ENCODE peak calls at places on chromosomes 5 and 9, in seven cellular contexts. One of them, this sample, is unnamed.

GRCh38 chr5:1205255-1206180 is 4.1 kb downstream of the SLC6A19 start:
- DNase-seq in H9: no peak
- DNase-seq in neuronal stem cell: no peak
- DNase-seq in IMR-90: no peak
- DNase-seq in mesenchymal stem cell: no peak
- DNase-seq in trophoblast cell: no peak
- DNase-seq in mesendoderm: no peak
- DNase-seq in this sample: no peak

GRCh38 chr5:161850491-161850890 is 2.6 kb downstream of the GABRA1 start:
- DNase-seq in IMR-90: no peak
- DNase-seq in trophoblast cell: no peak
- DNase-seq in neuronal stem cell: no peak
- DNase-seq in mesendoderm: peak; percentile 52
- DNase-seq in mesenchymal stem cell: no peak
- DNase-seq in H9: no peak
- DNase-seq in this sample: no peak

GRCh38 chr5:147901555-147901954 is 4.8 kb downstream of the C5orf46 start:
- DNase-seq in H9: no peak
- DNase-seq in trophoblast cell: peak; percentile 98
- DNase-seq in IMR-90: peak; percentile 12
- DNase-seq in mesenchymal stem cell: no peak
- DNase-seq in mesendoderm: peak; percentile 30
- DNase-seq in neuronal stem cell: no peak
- DNase-seq in this sample: no peak

GRCh38 chr5:74035521-74035937 is 409.5 kb downstream of the ARHGEF28 start:
- DNase-seq in trophoblast cell: peak; percentile 31
- DNase-seq in mesendoderm: peak; percentile 90
- DNase-seq in IMR-90: peak; percentile 69
- DNase-seq in mesenchymal stem cell: peak; percentile 69
- DNase-seq in H9: peak; percentile 46
- DNase-seq in neuronal stem cell: no peak
- DNase-seq in this sample: no peak

GRCh38 chr5:74286734-74287705 is 353.5 kb downstream of the ENC1 start:
- DNase-seq in trophoblast cell: peak; percentile 21
- DNase-seq in neuronal stem cell: no peak
- DNase-seq in mesendoderm: no peak
- DNase-seq in IMR-90: no peak
- DNase-seq in H9: no peak
- DNase-seq in mesenchymal stem cell: no peak
- DNase-seq in this sample: no peak

GRCh38 chr5:164753434-164753833 is 1248.0 kb downstream of the MAT2B start:
- DNase-seq in IMR-90: no peak
- DNase-seq in neuronal stem cell: no peak
- DNase-seq in H9: no peak
- DNase-seq in mesendoderm: no peak
- DNase-seq in trophoblast cell: no peak
- DNase-seq in mesenchymal stem cell: no peak
- DNase-seq in this sample: no peak

GRCh38 chr5:181197326-181197951 is 7.6 kb downstream of the TRIM7 start:
- DNase-seq in IMR-90: no peak
- DNase-seq in mesenchymal stem cell: no peak
- DNase-seq in trophoblast cell: no peak
- DNase-seq in H9: no peak
- DNase-seq in mesendoderm: no peak
- DNase-seq in neuronal stem cell: no peak
- DNase-seq in this sample: no peak

GRCh38 chr9:21465859-21466518 is 16.1 kb downstream of the IFNE start:
- DNase-seq in mesendoderm: peak; percentile 77
- DNase-seq in H9: no peak
- DNase-seq in neuronal stem cell: peak; percentile 53
- DNase-seq in mesenchymal stem cell: peak; percentile 67
- DNase-seq in IMR-90: peak; percentile 68
- DNase-seq in trophoblast cell: peak; percentile 91
- DNase-seq in this sample: no peak

GRCh38 chr5:69432412-69433206 is 17.7 kb downstream of the MARVELD2 start:
- DNase-seq in trophoblast cell: peak; percentile 23
- DNase-seq in neuronal stem cell: no peak
- DNase-seq in mesendoderm: no peak
- DNase-seq in IMR-90: no peak
- DNase-seq in H9: no peak
- DNase-seq in mesenchymal stem cell: no peak
- DNase-seq in this sample: no peak

GRCh38 chr5:172874647-172875371 is 40.8 kb downstream of the ERGIC1 start:
- DNase-seq in neuronal stem cell: no peak
- DNase-seq in trophoblast cell: no peak
- DNase-seq in H9: no peak
- DNase-seq in mesendoderm: no peak
- DNase-seq in mesenchymal stem cell: no peak
- DNase-seq in IMR-90: no peak
- DNase-seq in this sample: no peak

GRCh38 chr5:71894091-71894490 is 175.0 kb downstream of the CARTPT start:
- DNase-seq in H9: no peak
- DNase-seq in neuronal stem cell: no peak
- DNase-seq in mesendoderm: no peak
- DNase-seq in IMR-90: no peak
- DNase-seq in trophoblast cell: no peak
- DNase-seq in mesenchymal stem cell: no peak
- DNase-seq in this sample: no peak

GRCh38 chr5:96709152-96709821 is 47.1 kb downstream of the CAST start:
- DNase-seq in IMR-90: peak; percentile 90
- DNase-seq in trophoblast cell: no peak
- DNase-seq in neuronal stem cell: no peak
- DNase-seq in mesendoderm: no peak
- DNase-seq in mesenchymal stem cell: peak; percentile 75
- DNase-seq in H9: no peak
- DNase-seq in this sample: no peak

GRCh38 chr5:133742370-133743036 is 130.2 kb upstream of the FSTL4 start:
- DNase-seq in trophoblast cell: peak; percentile 24
- DNase-seq in mesendoderm: no peak
- DNase-seq in mesenchymal stem cell: no peak
- DNase-seq in H9: no peak
- DNase-seq in neuronal stem cell: no peak
- DNase-seq in IMR-90: no peak
- DNase-seq in this sample: no peak

GRCh38 chr5:174381241-174381640 is 335.7 kb downstream of the NSG2 start:
- DNase-seq in IMR-90: no peak
- DNase-seq in H9: no peak
- DNase-seq in trophoblast cell: no peak
- DNase-seq in neuronal stem cell: no peak
- DNase-seq in mesenchymal stem cell: no peak
- DNase-seq in mesendoderm: no peak
- DNase-seq in this sample: no peak

GRCh38 chr5:93385665-93386064 is 195.4 kb downstream of the NR2F1-AS1 start:
- DNase-seq in trophoblast cell: no peak
- DNase-seq in IMR-90: peak; percentile 66
- DNase-seq in mesenchymal stem cell: no peak
- DNase-seq in H9: no peak
- DNase-seq in neuronal stem cell: no peak
- DNase-seq in mesendoderm: no peak
- DNase-seq in this sample: no peak

GRCh38 chr5:171418982-171419662 is at the start of gene FGF18:
- DNase-seq in mesenchymal stem cell: peak; percentile 61
- DNase-seq in neuronal stem cell: peak; percentile 68
- DNase-seq in H9: peak; percentile 86
- DNase-seq in trophoblast cell: peak; percentile 54
- DNase-seq in IMR-90: peak; percentile 51
- DNase-seq in mesendoderm: peak; percentile 93
- DNase-seq in this sample: peak; percentile 84

GRCh38 chr9:99801775-99802174 is 19.9 kb upstream of the NR4A3 start:
- DNase-seq in trophoblast cell: peak; percentile 81
- DNase-seq in mesenchymal stem cell: no peak
- DNase-seq in mesendoderm: no peak
- DNase-seq in IMR-90: no peak
- DNase-seq in H9: no peak
- DNase-seq in neuronal stem cell: no peak
- DNase-seq in this sample: no peak
- H2AK5ac ChIP-seq in trophoblast cell: no peak overlapping the region
- H2AK5ac ChIP-seq in mesenchymal stem cell: no peak overlapping the region
- H2AK5ac ChIP-seq in mesendoderm: no peak overlapping the region
- H2AK5ac ChIP-seq in IMR-90: no peak overlapping the region
- H2AK5ac ChIP-seq in H9: no peak overlapping the region
- H2AK5ac ChIP-seq in neuronal stem cell: no peak overlapping the region
- H2AK5ac ChIP-seq in this sample: no peak overlapping the region

DNA sequence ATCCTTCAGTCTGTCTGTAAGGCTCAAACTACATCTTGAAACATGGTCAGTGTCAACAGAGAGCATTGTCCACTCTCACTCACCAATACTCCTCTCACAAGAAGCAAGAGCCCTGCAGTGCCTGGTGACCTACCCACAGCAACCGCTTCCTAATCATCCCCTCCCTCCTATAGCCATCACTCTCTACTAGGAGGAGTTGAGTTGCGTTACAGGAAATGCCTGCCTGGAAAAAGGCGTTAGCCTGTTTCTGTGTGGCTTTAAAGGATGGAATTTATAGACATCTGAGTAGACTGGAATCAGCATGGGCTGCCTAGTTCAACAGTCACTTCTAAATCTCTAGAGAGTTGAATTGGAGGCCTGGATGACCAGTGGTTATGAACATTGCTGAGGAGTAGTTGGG is 108.3 kb upstream of the FER start:
- DNase-seq in mesenchymal stem cell: peak; percentile 45
- DNase-seq in H9: no peak
- DNase-seq in neuronal stem cell: no peak
- DNase-seq in mesendoderm: peak; percentile 34
- DNase-seq in trophoblast cell: no peak
- DNase-seq in IMR-90: no peak
- DNase-seq in this sample: no peak
- H2AK5ac ChIP-seq in mesenchymal stem cell: no peak overlapping the region
- H2AK5ac ChIP-seq in H9: no peak overlapping the region
- H2AK5ac ChIP-seq in neuronal stem cell: no peak overlapping the region
- H2AK5ac ChIP-seq in mesendoderm: peak overlapping the region; percentile 34
- H2AK5ac ChIP-seq in trophoblast cell: no peak overlapping the region
- H2AK5ac ChIP-seq in IMR-90: no peak overlapping the region
- H2AK5ac ChIP-seq in this sample: no peak overlapping the region

GRCh38 chr9:120440791-120441190 is 139.2 kb downstream of the CDK5RAP2 start:
- DNase-seq in neuronal stem cell: no peak
- DNase-seq in H9: no peak
- DNase-seq in IMR-90: no peak
- DNase-seq in trophoblast cell: peak; percentile 84
- DNase-seq in mesenchymal stem cell: no peak
- DNase-seq in mesendoderm: no peak
- DNase-seq in this sample: no peak

GRCh38 chr9:120443976-120444375 is 136.0 kb downstream of the CDK5RAP2 start:
- DNase-seq in IMR-90: no peak
- DNase-seq in H9: no peak
- DNase-seq in neuronal stem cell: no peak
- DNase-seq in mesendoderm: no peak
- DNase-seq in trophoblast cell: no peak
- DNase-seq in mesenchymal stem cell: no peak
- DNase-seq in this sample: no peak

GRCh38 chr9:120441446-120442279 is 138.3 kb downstream of the CDK5RAP2 start:
- DNase-seq in IMR-90: peak; percentile 93
- DNase-seq in neuronal stem cell: no peak
- DNase-seq in mesendoderm: no peak
- DNase-seq in trophoblast cell: peak; percentile 91
- DNase-seq in mesenchymal stem cell: peak; percentile 77
- DNase-seq in H9: no peak
- DNase-seq in this sample: no peak

GRCh38 chr9:120443489-120443888 is 136.5 kb downstream of the CDK5RAP2 start:
- DNase-seq in IMR-90: peak; percentile 89
- DNase-seq in mesendoderm: no peak
- DNase-seq in neuronal stem cell: no peak
- DNase-seq in trophoblast cell: no peak
- DNase-seq in mesenchymal stem cell: peak; percentile 53
- DNase-seq in H9: no peak
- DNase-seq in this sample: no peak

DNA sequence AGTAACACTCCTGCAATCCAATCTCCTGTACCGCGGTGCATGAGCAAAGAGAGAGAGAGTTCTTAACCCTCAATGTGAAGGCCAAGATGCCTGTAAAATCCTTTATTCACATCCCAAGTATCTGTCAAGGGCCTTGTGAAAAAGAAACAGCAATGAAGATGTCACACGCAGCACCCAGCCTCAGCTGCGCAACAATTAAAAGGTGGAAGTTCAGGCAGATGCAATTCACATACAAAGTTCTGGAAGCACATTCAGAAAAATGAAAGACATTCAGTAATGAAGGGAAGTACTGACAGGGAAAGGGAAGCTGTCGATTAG is 137.7 kb downstream of the CDK5RAP2 start:
- DNase-seq in neuronal stem cell: no peak
- DNase-seq in mesenchymal stem cell: no peak
- DNase-seq in trophoblast cell: no peak
- DNase-seq in mesendoderm: no peak
- DNase-seq in IMR-90: no peak
- DNase-seq in H9: no peak
- DNase-seq in this sample: no peak
- H2AK5ac ChIP-seq in neuronal stem cell: no peak overlapping the region
- H2AK5ac ChIP-seq in mesenchymal stem cell: peak overlapping the region; percentile 21
- H2AK5ac ChIP-seq in trophoblast cell: no peak overlapping the region
- H2AK5ac ChIP-seq in mesendoderm: no peak overlapping the region
- H2AK5ac ChIP-seq in IMR-90: peak overlapping the region; percentile 20
- H2AK5ac ChIP-seq in H9: no peak overlapping the region
- H2AK5ac ChIP-seq in this sample: no peak overlapping the region

GRCh38 chr5:154315756-154316155 is 125.2 kb downstream of the GALNT10 start:
- DNase-seq in IMR-90: no peak
- DNase-seq in mesendoderm: no peak
- DNase-seq in H9: no peak
- DNase-seq in neuronal stem cell: no peak
- DNase-seq in trophoblast cell: no peak
- DNase-seq in mesenchymal stem cell: no peak
- DNase-seq in this sample: no peak
- H2AK5ac ChIP-seq in IMR-90: no peak overlapping the region
- H2AK5ac ChIP-seq in mesendoderm: no peak overlapping the region
- H2AK5ac ChIP-seq in H9: no peak overlapping the region
- H2AK5ac ChIP-seq in neuronal stem cell: no peak overlapping the region
- H2AK5ac ChIP-seq in trophoblast cell: peak overlapping the region; percentile 49
- H2AK5ac ChIP-seq in mesenchymal stem cell: no peak overlapping the region
- H2AK5ac ChIP-seq in this sample: no peak overlapping the region